ENCODE peak calls at places on chromosomes 1 and 21, in four cellular contexts. P is fibroblast of mammary gland, C is WTC11, Y is sigmoid colon. A is an unnamed sample.

GRCh38 chr1:230270185-230270939 is 155.8 kb downstream of the PGBD5 start:
- DNase-seq in C (no peak), P (no peak), Y (no peak), A (no peak)

GRCh38 chr21:33884361-33885157 is 31.0 kb downstream of the ATP5PO start:
- DNase-seq in C (no peak), P (peak), Y (peak), A (no peak)

GRCh38 chr21:26849428-26850115 is 4.4 kb upstream of the ADAMTS1 start:
- DNase-seq in P (peak), C (no peak), Y (no peak), A (no peak)

GRCh38 chr1:92949937-92950817 is 11.1 kb downstream of the DIPK1A start:
- DNase-seq in Y (no peak), C (no peak), P (peak), A (no peak)

GRCh38 chr1:32878637-32879041 is 7.7 kb upstream of the HPCA start:
- DNase-seq in C (no peak), P (no peak), Y (no peak), A (no peak)

GRCh38 chr1:201126832-201127754 is at the start of gene ASCL5:
- DNase-seq in Y (no peak), P (peak), C (peak), A (no peak)

GRCh38 chr1:15409400-15410222 is at the start of gene EFHD2:
- DNase-seq in Y (peak), C (peak), P (peak), A (no peak)

GRCh38 chr1:230144010-230144614 is 77.1 kb downstream of the GALNT2 start:
- DNase-seq in P (no peak), Y (no peak), C (no peak), A (no peak)

GRCh38 chr1:112673589-112674439 is 645 bp upstream of the MOV10 start:
- DNase-seq in C (no peak), P (peak), Y (no peak), A (no peak)

GRCh38 chr1:84365225-84366221 is 32.8 kb upstream of the DNASE2B start:
- DNase-seq in C (no peak), P (peak), Y (no peak), A (no peak)

GRCh38 chr1:23051510-23051909 is 32.2 kb downstream of the KDM1A start:
- DNase-seq in P (no peak), Y (no peak), C (no peak), A (no peak)

GRCh38 chr1:197904126-197904787 is 1.8 kb downstream of the C1orf53 start:
- DNase-seq in C (no peak), Y (no peak), P (no peak), A (no peak)

GRCh38 chr1:44819257-44819593 is 10.9 kb downstream of the BTBD19 start:
- DNase-seq in Y (peak), C (no peak), P (no peak), A (no peak)

GRCh38 chr21:42172596-42173483 is 46.1 kb upstream of the ABCG1 start:
- DNase-seq in P (no peak), C (no peak), Y (no peak), A (no peak)

GRCh38 chr1:72567511-72567910 is 285.2 kb upstream of the NEGR1 start:
- DNase-seq in C (no peak), Y (no peak), P (peak), A (no peak)

GRCh38 chr1:32873484-32873883 is 2.8 kb upstream of the FNDC5 start:
- DNase-seq in C (no peak), P (no peak), Y (no peak), A (no peak)

GRCh38 chr1:233673146-233673946 is 59.4 kb downstream of the KCNK1 start:
- DNase-seq in C (no peak), Y (no peak), P (no peak), A (no peak)

GRCh38 chr1:167455786-167456446 is 62.4 kb downstream of the CD247 start:
- DNase-seq in Y (peak), P (no peak), C (no peak), A (no peak)

GRCh38 chr1:224057461-224058199 is 56.3 kb upstream of the FBXO28 start:
- DNase-seq in Y (no peak), C (no peak), P (no peak), A (no peak)

GRCh38 chr1:19689856-19690255 is 25.2 kb downstream of the HTR6 start:
- DNase-seq in P (no peak), Y (no peak), C (no peak), A (no peak)

GRCh38 chr1:77987942-77988341 is 9.1 kb upstream of the FUBP1 start:
- DNase-seq in P (no peak), Y (no peak), C (no peak), A (no peak)

GRCh38 chr1:119549719-119550141 is 42.7 kb downstream of the HSD3B1 start:
- DNase-seq in P (peak), C (peak), Y (no peak), A (no peak)

GRCh38 chr1:201709564-201710295 is 119.2 kb upstream of the IPO9 start:
- DNase-seq in Y (peak), P (peak), C (peak), A (peak)

GRCh38 chr1:47786301-47786700 is 210.9 kb downstream of the TRABD2B start:
- DNase-seq in Y (no peak), P (no peak), C (no peak), A (no peak)

GRCh38 chr1:185474440-185475149 is 157.6 kb upstream of the IVNS1ABP start:
- DNase-seq in Y (no peak), C (no peak), P (no peak), A (no peak)

GRCh38 chr1:59985901-59986735 is 59.5 kb upstream of the CYP2J2 start:
- DNase-seq in Y (no peak), P (peak), C (peak), A (no peak)

GRCh38 chr1:205538211-205538840 is 33.9 kb downstream of the CDK18 start:
- DNase-seq in P (peak), C (no peak), Y (peak), A (no peak)

GRCh38 chr1:61079898-61080336 is 2.4 kb upstream of the NFIA start:
- DNase-seq in P (peak), Y (peak), C (peak), A (no peak)

GRCh38 chr1:1264026-1264425 is 9.6 kb downstream of the UBE2J2 start:
- DNase-seq in P (no peak), Y (no peak), C (no peak), A (no peak)

GRCh38 chr1:67793562-67793961 is 39.7 kb downstream of the GNG12 start:
- DNase-seq in P (peak), C (no peak), Y (no peak), A (no peak)

GRCh38 chr1:78104322-78104721 is 58.6 kb downstream of the GIPC2 start:
- DNase-seq in P (peak), Y (no peak), C (no peak), A (no peak)

GRCh38 chr21:45356251-45356650 is 48.7 kb upstream of the COL18A1 start:
- DNase-seq in P (no peak), C (peak), Y (no peak), A (peak)

GRCh38 chr21:31866077-31866511 is 6.7 kb upstream of the HUNK start:
- DNase-seq in Y (peak), P (peak), C (peak), A (no peak)

DNA sequence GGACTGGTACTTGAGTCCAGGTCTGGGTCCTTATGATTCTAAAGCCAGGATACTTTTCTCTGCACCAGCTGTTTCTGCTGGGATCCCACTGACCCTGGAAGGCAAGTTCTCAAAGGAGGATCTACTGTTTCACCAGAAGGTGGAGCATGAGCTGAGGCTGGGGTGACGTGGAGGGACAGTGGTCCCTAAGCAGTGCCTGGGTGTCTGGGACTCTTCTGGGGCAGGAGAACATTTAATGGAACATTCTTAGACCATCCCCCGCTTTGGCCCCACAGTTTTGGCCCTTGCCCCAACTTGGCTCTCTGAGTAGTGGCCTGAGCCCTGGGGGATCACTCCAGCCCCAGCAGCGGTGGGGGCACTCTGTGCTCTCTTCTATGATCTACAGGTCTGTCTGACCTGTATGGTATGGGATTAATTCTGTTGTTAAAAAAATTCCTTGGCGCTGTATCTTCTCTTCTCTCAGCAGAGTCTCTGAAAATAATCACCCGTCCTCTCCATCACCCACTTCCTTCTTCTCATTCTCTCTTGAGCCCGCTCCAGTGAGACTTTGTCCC is 60.3 kb upstream of the CSF3R start:
- DNase-seq in C (peak), Y (peak), P (no peak), A (no peak)
- TF ChIP-seq CTCF in C (no peak), Y (no peak), P (peak), A (peak)

DNA sequence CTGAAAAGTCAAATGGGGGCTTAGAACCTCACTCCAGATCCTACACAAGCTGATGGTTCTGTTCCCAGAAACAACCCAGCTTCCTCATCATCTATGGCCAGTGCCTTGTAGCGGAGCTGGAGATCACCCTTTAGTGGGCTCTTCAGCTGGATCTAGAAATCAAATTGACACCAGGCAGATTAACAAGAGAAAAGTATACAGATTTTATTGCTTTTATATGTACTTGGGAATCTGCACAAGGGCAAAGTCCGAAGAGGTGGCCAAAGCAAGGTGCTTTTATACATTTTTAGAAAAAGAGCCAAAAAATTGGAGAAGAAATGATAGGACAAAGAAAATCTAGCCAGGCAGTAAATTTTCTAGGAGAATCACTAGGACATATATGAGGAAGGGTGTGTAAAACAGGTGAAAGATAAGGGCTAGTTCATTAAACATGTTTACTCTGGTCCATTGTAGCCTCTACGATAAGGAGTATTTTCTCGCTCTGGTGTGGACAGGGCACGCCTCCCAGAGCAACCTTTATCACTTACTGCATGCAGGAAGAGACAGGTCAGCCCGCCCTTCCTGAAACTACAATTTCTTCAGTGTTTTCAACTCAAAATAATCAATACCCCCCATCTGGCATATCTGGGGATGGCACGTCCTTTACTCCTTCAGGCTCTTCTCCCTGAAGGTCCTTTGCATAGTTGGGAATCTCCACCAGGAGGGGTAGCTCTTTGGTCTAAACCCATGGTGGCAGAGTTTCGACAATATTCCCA is 14.0 kb upstream of the LGALS8 start:
- DNase-seq in C (no peak), P (no peak), Y (no peak), A (no peak)
- TF ChIP-seq CTCF in C (no peak), P (no peak), Y (no peak), A (peak)

GRCh38 chr1:4048076-4048475 is 148.0 kb upstream of the C1orf174 start:
- DNase-seq in Y (no peak), C (no peak), P (no peak), A (no peak)
- TF ChIP-seq CTCF in Y (no peak), C (no peak), P (no peak), A (no peak)

GRCh38 chr1:153728305-153729066 is 636 bp downstream of the INTS3 start:
- DNase-seq in P (peak), C (peak), Y (peak), A (no peak)

GRCh38 chr1:153730468-153730988 is 2.7 kb downstream of the INTS3 start:
- DNase-seq in P (no peak), C (no peak), Y (no peak), A (no peak)

GRCh38 chr1:153723687-153724086 is 4.2 kb upstream of the INTS3 start:
- DNase-seq in Y (no peak), C (no peak), P (no peak), A (no peak)

DNA sequence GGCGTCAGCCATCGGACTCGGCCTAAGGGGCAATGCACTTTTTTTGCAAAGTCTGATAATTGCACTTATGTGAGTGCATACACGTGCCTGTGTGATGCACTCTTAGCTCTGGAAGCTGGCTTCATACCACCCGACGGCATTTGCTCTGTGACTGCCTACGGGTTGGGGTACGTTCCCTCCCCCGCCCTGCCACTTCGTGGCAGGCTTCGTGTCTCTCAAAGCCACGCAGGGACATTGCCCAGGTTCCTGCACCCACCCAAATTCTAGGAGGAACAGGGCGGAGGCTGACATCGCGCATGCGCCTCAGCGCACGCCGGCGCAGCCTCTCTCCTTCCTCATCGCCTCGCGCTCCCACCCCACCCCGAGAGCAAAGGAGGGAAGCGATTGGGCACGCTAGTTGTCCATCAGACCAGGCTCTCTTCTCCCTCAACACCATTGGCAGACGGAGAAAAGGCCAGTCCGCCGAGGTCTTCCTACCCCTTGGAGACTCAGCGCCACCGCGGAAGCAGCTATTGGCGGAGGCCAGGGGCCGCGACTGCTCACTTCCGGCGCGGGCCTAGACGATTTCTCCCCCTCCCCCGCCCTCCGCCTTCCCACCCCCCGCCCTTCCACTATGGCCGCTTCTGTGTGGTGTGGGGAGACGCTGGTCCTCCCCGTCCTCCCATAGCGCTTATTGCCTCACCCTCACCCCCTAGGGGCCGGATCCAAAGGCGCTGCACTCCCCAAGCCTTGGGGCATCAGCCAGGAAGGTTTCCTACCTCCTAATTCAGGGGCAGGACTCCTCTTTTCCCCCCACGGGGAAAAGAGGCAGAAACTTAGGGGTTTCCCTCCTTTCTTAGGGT is at the start of gene INTS3:
- DNase-seq in C (peak), Y (peak), P (peak), A (peak)
- TF ChIP-seq CTCF in C (no peak), Y (no peak), P (no peak), A (peak)

DNA sequence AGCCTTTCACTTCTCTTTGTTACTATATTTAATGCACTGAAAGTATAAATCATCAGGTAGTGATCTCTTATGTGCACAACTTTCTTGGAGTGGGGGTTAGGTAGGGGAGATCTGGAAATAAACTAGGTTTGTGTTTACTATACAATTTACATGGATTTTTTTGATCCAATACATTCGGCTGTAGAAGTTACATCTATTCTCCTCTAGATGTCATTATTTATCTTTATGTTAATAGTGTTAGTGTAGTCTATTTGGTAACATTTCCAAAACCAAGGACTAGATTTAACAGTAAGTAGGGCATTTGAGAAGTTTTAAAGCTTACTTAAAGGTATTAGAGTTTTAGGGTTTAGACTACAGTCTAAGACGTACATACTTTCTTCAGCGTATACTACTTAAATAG is 5.4 kb downstream of the VPS45 start:
- DNase-seq in P (peak), C (no peak), Y (no peak), A (no peak)
- TF ChIP-seq CTCF in P (peak), C (no peak), Y (peak), A (peak)